ENCODE peak calls at places on chromosome 16, in nine cellular contexts. One of them, this sample, is unnamed.

GRCh38 chr16:87318158-87318644 is 1.0 kb upstream of the C16orf95 start:
- DNase-seq in neural progenitor cell: no peak
- DNase-seq in transverse colon: no peak
- DNase-seq in right lobe of liver: peak; percentile 60
- DNase-seq in tibial nerve: no peak
- DNase-seq in IMR-90: peak; percentile 16
- DNase-seq in heart left ventricle: no peak
- DNase-seq in A549: no peak
- DNase-seq in right atrium auricular region: no peak
- DNase-seq in this sample: no peak

GRCh38 chr16:727291-727977 is 528 bp downstream of the HAGHL start:
- DNase-seq in heart left ventricle: no peak
- DNase-seq in tibial nerve: no peak
- DNase-seq in IMR-90: no peak
- DNase-seq in A549: no peak
- DNase-seq in right lobe of liver: no peak
- DNase-seq in transverse colon: peak; percentile 36
- DNase-seq in neural progenitor cell: peak; percentile 50
- DNase-seq in right atrium auricular region: no peak
- DNase-seq in this sample: no peak

GRCh38 chr16:72711823-72712222 is 336.1 kb downstream of the ZFHX3 start:
- DNase-seq in neural progenitor cell: no peak
- DNase-seq in transverse colon: no peak
- DNase-seq in heart left ventricle: no peak
- DNase-seq in right atrium auricular region: no peak
- DNase-seq in A549: no peak
- DNase-seq in tibial nerve: no peak
- DNase-seq in IMR-90: no peak
- DNase-seq in right lobe of liver: no peak
- DNase-seq in this sample: no peak

GRCh38 chr16:89201467-89202377 is 1.4 kb upstream of the SLC22A31 start:
- DNase-seq in A549: peak; percentile 87
- DNase-seq in neural progenitor cell: peak; percentile 95
- DNase-seq in right lobe of liver: peak; percentile 88
- DNase-seq in IMR-90: peak; percentile 66
- DNase-seq in tibial nerve: no peak
- DNase-seq in right atrium auricular region: no peak
- DNase-seq in heart left ventricle: peak; percentile 42
- DNase-seq in transverse colon: peak; percentile 91
- DNase-seq in this sample: peak; percentile 89

GRCh38 chr16:47916266-47916665 is 239.5 kb downstream of the ABCC12 start:
- DNase-seq in IMR-90: peak; percentile 30
- DNase-seq in neural progenitor cell: no peak
- DNase-seq in tibial nerve: no peak
- DNase-seq in heart left ventricle: no peak
- DNase-seq in A549: no peak
- DNase-seq in right lobe of liver: no peak
- DNase-seq in transverse colon: no peak
- DNase-seq in right atrium auricular region: no peak
- DNase-seq in this sample: no peak

GRCh38 chr16:78809535-78809934 is 710.1 kb downstream of the WWOX start:
- DNase-seq in transverse colon: no peak
- DNase-seq in IMR-90: no peak
- DNase-seq in right lobe of liver: no peak
- DNase-seq in right atrium auricular region: no peak
- DNase-seq in neural progenitor cell: peak; percentile 36
- DNase-seq in heart left ventricle: no peak
- DNase-seq in tibial nerve: no peak
- DNase-seq in A549: no peak
- DNase-seq in this sample: no peak

GRCh38 chr16:47644166-47644565 is 183.0 kb downstream of the PHKB start:
- DNase-seq in tibial nerve: no peak
- DNase-seq in neural progenitor cell: no peak
- DNase-seq in heart left ventricle: peak; percentile 27
- DNase-seq in transverse colon: no peak
- DNase-seq in right lobe of liver: no peak
- DNase-seq in A549: no peak
- DNase-seq in IMR-90: peak; percentile 89
- DNase-seq in right atrium auricular region: no peak
- DNase-seq in this sample: no peak

GRCh38 chr16:11672206-11673090 is 4.2 kb downstream of the SNN start:
- DNase-seq in neural progenitor cell: no peak
- DNase-seq in right atrium auricular region: no peak
- DNase-seq in A549: no peak
- DNase-seq in transverse colon: no peak
- DNase-seq in IMR-90: no peak
- DNase-seq in right lobe of liver: no peak
- DNase-seq in tibial nerve: no peak
- DNase-seq in heart left ventricle: peak; percentile 55
- DNase-seq in this sample: peak; percentile 71

GRCh38 chr16:80619824-80620223 is 79.0 kb downstream of the DYNLRB2 start:
- DNase-seq in A549: no peak
- DNase-seq in transverse colon: no peak
- DNase-seq in neural progenitor cell: no peak
- DNase-seq in right atrium auricular region: no peak
- DNase-seq in right lobe of liver: no peak
- DNase-seq in tibial nerve: no peak
- DNase-seq in IMR-90: no peak
- DNase-seq in heart left ventricle: no peak
- DNase-seq in this sample: no peak

GRCh38 chr16:10805362-10805761 is 13.2 kb downstream of the TVP23A start:
- DNase-seq in right atrium auricular region: no peak
- DNase-seq in tibial nerve: no peak
- DNase-seq in IMR-90: no peak
- DNase-seq in neural progenitor cell: no peak
- DNase-seq in right lobe of liver: no peak
- DNase-seq in A549: no peak
- DNase-seq in heart left ventricle: no peak
- DNase-seq in transverse colon: no peak
- DNase-seq in this sample: no peak

GRCh38 chr16:6193718-6194117 is 1096.1 kb upstream of the EEF2KMT start:
- DNase-seq in neural progenitor cell: peak; percentile 89
- DNase-seq in IMR-90: no peak
- DNase-seq in transverse colon: no peak
- DNase-seq in right atrium auricular region: no peak
- DNase-seq in right lobe of liver: no peak
- DNase-seq in heart left ventricle: no peak
- DNase-seq in A549: no peak
- DNase-seq in tibial nerve: no peak
- DNase-seq in this sample: peak; percentile 49

GRCh38 chr16:24635900-24636610 is 93.4 kb upstream of the TNRC6A start:
- DNase-seq in A549: peak; percentile 92
- DNase-seq in tibial nerve: peak; percentile 76
- DNase-seq in transverse colon: peak; percentile 66
- DNase-seq in neural progenitor cell: no peak
- DNase-seq in IMR-90: peak; percentile 91
- DNase-seq in heart left ventricle: peak; percentile 70
- DNase-seq in right lobe of liver: peak; percentile 75
- DNase-seq in right atrium auricular region: peak; percentile 69
- DNase-seq in this sample: peak; percentile 61

GRCh38 chr16:81537721-81538561 is 93.3 kb downstream of the CMIP start:
- DNase-seq in tibial nerve: no peak
- DNase-seq in right atrium auricular region: no peak
- DNase-seq in IMR-90: no peak
- DNase-seq in right lobe of liver: no peak
- DNase-seq in A549: no peak
- DNase-seq in heart left ventricle: no peak
- DNase-seq in neural progenitor cell: no peak
- DNase-seq in transverse colon: no peak
- DNase-seq in this sample: no peak

GRCh38 chr16:57826706-57827625 is 24.7 kb upstream of the KIFC3 start:
- DNase-seq in IMR-90: no peak
- DNase-seq in tibial nerve: no peak
- DNase-seq in A549: no peak
- DNase-seq in right atrium auricular region: no peak
- DNase-seq in neural progenitor cell: no peak
- DNase-seq in transverse colon: no peak
- DNase-seq in heart left ventricle: peak; percentile 49
- DNase-seq in right lobe of liver: peak; percentile 94
- DNase-seq in this sample: no peak

GRCh38 chr16:82867425-82867824 is 240.7 kb downstream of the CDH13 start:
- DNase-seq in heart left ventricle: no peak
- DNase-seq in tibial nerve: no peak
- DNase-seq in IMR-90: no peak
- DNase-seq in transverse colon: no peak
- DNase-seq in right atrium auricular region: no peak
- DNase-seq in A549: no peak
- DNase-seq in right lobe of liver: no peak
- DNase-seq in neural progenitor cell: no peak
- DNase-seq in this sample: no peak

GRCh38 chr16:67923414-67924127 is 8.1 kb downstream of the CTRL start:
- DNase-seq in heart left ventricle: no peak
- DNase-seq in transverse colon: no peak
- DNase-seq in neural progenitor cell: no peak
- DNase-seq in tibial nerve: no peak
- DNase-seq in A549: no peak
- DNase-seq in IMR-90: no peak
- DNase-seq in right lobe of liver: no peak
- DNase-seq in right atrium auricular region: no peak
- DNase-seq in this sample: no peak

DNA sequence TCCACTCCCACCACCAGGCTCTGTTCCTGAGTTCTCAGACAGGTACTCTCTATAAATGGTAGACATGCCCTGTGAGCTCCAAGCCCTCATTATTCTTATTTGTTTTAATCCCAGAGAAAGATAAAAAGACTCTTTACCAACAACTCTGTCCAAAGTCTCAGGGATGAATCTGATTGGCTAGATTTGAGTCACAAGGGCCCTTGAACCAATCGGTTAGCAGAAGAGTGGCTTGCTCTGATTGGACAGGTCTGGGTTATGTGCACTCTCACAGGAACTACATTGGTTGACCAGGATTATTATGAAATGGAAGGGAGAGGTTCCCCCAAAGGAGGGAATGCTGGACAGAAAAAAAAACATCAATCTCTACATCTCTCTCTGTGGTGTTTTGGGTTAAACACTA is 7.5 kb downstream of the COTL1 start:
- DNase-seq in neural progenitor cell: no peak
- DNase-seq in A549: peak; percentile 51
- DNase-seq in tibial nerve: no peak
- DNase-seq in heart left ventricle: no peak
- DNase-seq in right atrium auricular region: no peak
- DNase-seq in IMR-90: no peak
- DNase-seq in transverse colon: no peak
- DNase-seq in right lobe of liver: no peak
- DNase-seq in this sample: no peak
- H3K4me1 ChIP-seq in neural progenitor cell: peaks cover 11% of the 10 kb centered on the region
- H3K4me1 ChIP-seq in A549: peaks cover 20% of the 10 kb centered on the region
- H3K4me1 ChIP-seq in tibial nerve: peaks cover 53% of the 10 kb centered on the region
- H3K4me1 ChIP-seq in heart left ventricle: peaks cover 10% of the 10 kb centered on the region
- H3K4me1 ChIP-seq in right atrium auricular region: no peaks in the 10 kb centered on the region
- H3K4me1 ChIP-seq in IMR-90: peaks cover 29% of the 10 kb centered on the region
- H3K4me1 ChIP-seq in transverse colon: peaks cover 14% of the 10 kb centered on the region
- H3K4me1 ChIP-seq in right lobe of liver: no peaks in the 10 kb centered on the region
- H3K4me1 ChIP-seq in this sample: no peaks in the 10 kb centered on the region

GRCh38 chr16:7405166-7405565 is 72.5 kb downstream of the RBFOX1 start:
- DNase-seq in right lobe of liver: no peak
- DNase-seq in IMR-90: no peak
- DNase-seq in tibial nerve: no peak
- DNase-seq in transverse colon: no peak
- DNase-seq in heart left ventricle: peak; percentile 53
- DNase-seq in right atrium auricular region: no peak
- DNase-seq in A549: peak; percentile 8
- DNase-seq in neural progenitor cell: peak; percentile 82
- DNase-seq in this sample: peak; percentile 7
- TF ChIP-seq CTCF in right lobe of liver: no peak
- TF ChIP-seq CTCF in IMR-90: no peak
- TF ChIP-seq CTCF in tibial nerve: no peak
- TF ChIP-seq CTCF in transverse colon: no peak
- TF ChIP-seq CTCF in heart left ventricle: peak; percentile 56
- TF ChIP-seq CTCF in right atrium auricular region: peak; percentile 59
- TF ChIP-seq CTCF in A549: no peak
- TF ChIP-seq CTCF in neural progenitor cell: peak; percentile 60
- TF ChIP-seq CTCF in this sample: no peak

DNA sequence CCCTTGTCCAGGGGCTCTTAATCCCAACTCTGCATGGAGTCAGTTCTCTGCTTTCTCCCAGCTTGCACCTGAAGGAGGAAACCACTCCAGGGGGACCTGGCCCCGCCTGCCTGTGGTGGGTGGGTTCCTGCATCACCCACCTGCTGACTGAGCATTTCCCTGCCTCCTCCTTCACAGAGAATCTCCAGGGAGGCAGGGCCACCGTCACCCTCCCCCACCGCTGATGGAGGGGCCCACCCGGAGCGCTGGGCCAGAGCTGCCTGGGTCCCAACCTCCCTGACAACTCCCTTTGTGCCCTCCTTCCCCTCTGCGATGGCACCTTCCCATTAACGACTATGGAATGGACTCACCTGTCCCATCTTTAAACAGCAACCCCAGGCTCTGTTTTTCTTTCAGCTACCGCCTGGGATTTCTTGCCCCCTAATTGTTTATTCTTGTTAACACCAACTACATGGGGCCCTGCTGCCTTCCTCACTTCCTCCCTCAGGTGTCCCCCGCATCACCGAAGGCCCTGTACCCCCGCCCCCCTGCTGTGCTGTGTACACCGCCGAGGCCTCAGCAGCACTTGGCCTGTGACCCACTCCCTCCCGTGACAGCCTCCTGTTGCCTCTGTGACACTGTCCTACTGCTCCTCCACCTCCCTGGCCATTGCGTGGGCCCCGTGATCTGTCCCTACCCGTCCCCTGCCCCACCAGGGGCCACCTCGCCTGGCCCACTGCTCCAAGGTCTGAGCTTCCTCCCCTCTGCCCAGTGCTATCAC is 842 bp upstream of the TEDC2 start:
- DNase-seq in transverse colon: no peak
- DNase-seq in right lobe of liver: no peak
- DNase-seq in heart left ventricle: no peak
- DNase-seq in right atrium auricular region: no peak
- DNase-seq in IMR-90: no peak
- DNase-seq in tibial nerve: no peak
- DNase-seq in neural progenitor cell: no peak
- DNase-seq in A549: no peak
- DNase-seq in this sample: no peak
- H3K4me3 ChIP-seq in transverse colon: peak overlapping the region; percentile 47
- H3K4me3 ChIP-seq in right lobe of liver: peak overlapping the region; percentile 58
- H3K4me3 ChIP-seq in heart left ventricle: peak overlapping the region; percentile 61
- H3K4me3 ChIP-seq in right atrium auricular region: peak overlapping the region; percentile 60
- H3K4me3 ChIP-seq in IMR-90: peak overlapping the region; percentile 53
- H3K4me3 ChIP-seq in tibial nerve: peak overlapping the region; percentile 61
- H3K4me3 ChIP-seq in neural progenitor cell: peak overlapping the region; percentile 79
- H3K4me3 ChIP-seq in A549: peak overlapping the region; percentile 52
- H3K4me3 ChIP-seq in this sample: no peak overlapping the region

GRCh38 chr16:66548868-66549267 is 1.1 kb downstream of the TK2 start:
- DNase-seq in A549: no peak
- DNase-seq in right lobe of liver: no peak
- DNase-seq in tibial nerve: no peak
- DNase-seq in right atrium auricular region: no peak
- DNase-seq in heart left ventricle: no peak
- DNase-seq in transverse colon: no peak
- DNase-seq in IMR-90: no peak
- DNase-seq in neural progenitor cell: no peak
- DNase-seq in this sample: no peak
- H3K4me1 ChIP-seq in A549: peaks cover 38% of the 10 kb centered on the region
- H3K4me1 ChIP-seq in right lobe of liver: no peaks in the 10 kb centered on the region
- H3K4me1 ChIP-seq in tibial nerve: peaks cover 34% of the 10 kb centered on the region
- H3K4me1 ChIP-seq in right atrium auricular region: no peaks in the 10 kb centered on the region
- H3K4me1 ChIP-seq in heart left ventricle: peaks cover 55% of the 10 kb centered on the region
- H3K4me1 ChIP-seq in transverse colon: peaks cover 36% of the 10 kb centered on the region
- H3K4me1 ChIP-seq in IMR-90: peaks cover 7% of the 10 kb centered on the region
- H3K4me1 ChIP-seq in neural progenitor cell: peaks cover 15% of the 10 kb centered on the region
- H3K4me1 ChIP-seq in this sample: peaks cover 30% of the 10 kb centered on the region

This sample was measured in mucosa of descending colon.